ENCODE peak calls at places on chromosomes 12 and 14, in seven cellular contexts. One of them, this sample, is unnamed.

GRCh38 chr14:55505846-55506245 is 65.4 kb upstream of the TBPL2 start:
- DNase-seq in tibial artery: no peak
- DNase-seq in AG09319: no peak
- DNase-seq in B cell: no peak
- DNase-seq in brain microvascular endothelial cell: no peak
- DNase-seq in fibroblast of the aortic adventitia: no peak
- DNase-seq in glutamatergic neuron: no peak
- DNase-seq in this sample: no peak

GRCh38 chr14:92528486-92529100 is 15.0 kb downstream of the RIN3 start:
- DNase-seq in tibial artery: no peak
- DNase-seq in AG09319: no peak
- DNase-seq in B cell: no peak
- DNase-seq in brain microvascular endothelial cell: no peak
- DNase-seq in fibroblast of the aortic adventitia: no peak
- DNase-seq in glutamatergic neuron: no peak
- DNase-seq in this sample: no peak

GRCh38 chr12:77746108-77746507 is 84.6 kb upstream of the NAV3 start:
- DNase-seq in tibial artery: no peak
- DNase-seq in AG09319: no peak
- DNase-seq in B cell: peak
- DNase-seq in brain microvascular endothelial cell: peak
- DNase-seq in fibroblast of the aortic adventitia: peak
- DNase-seq in glutamatergic neuron: no peak
- DNase-seq in this sample: peak

GRCh38 chr12:54369597-54370217 is 5.4 kb upstream of the GPR84 start:
- DNase-seq in tibial artery: no peak
- DNase-seq in AG09319: no peak
- DNase-seq in B cell: no peak
- DNase-seq in brain microvascular endothelial cell: no peak
- DNase-seq in fibroblast of the aortic adventitia: no peak
- DNase-seq in glutamatergic neuron: no peak
- DNase-seq in this sample: no peak

GRCh38 chr14:104425763-104426691 is 153.5 kb upstream of the C14orf180 start:
- DNase-seq in tibial artery: no peak
- DNase-seq in AG09319: no peak
- DNase-seq in B cell: no peak
- DNase-seq in brain microvascular endothelial cell: no peak
- DNase-seq in fibroblast of the aortic adventitia: no peak
- DNase-seq in glutamatergic neuron: no peak
- DNase-seq in this sample: no peak

GRCh38 chr12:76119887-76120286 is 35.4 kb upstream of the NAP1L1 start:
- DNase-seq in tibial artery: no peak
- DNase-seq in AG09319: no peak
- DNase-seq in B cell: no peak
- DNase-seq in brain microvascular endothelial cell: no peak
- DNase-seq in fibroblast of the aortic adventitia: no peak
- DNase-seq in glutamatergic neuron: no peak
- DNase-seq in this sample: no peak

GRCh38 chr12:131177599-131177998 is 223.9 kb downstream of the ADGRD1 start:
- DNase-seq in tibial artery: no peak
- DNase-seq in AG09319: no peak
- DNase-seq in B cell: no peak
- DNase-seq in brain microvascular endothelial cell: no peak
- DNase-seq in fibroblast of the aortic adventitia: no peak
- DNase-seq in glutamatergic neuron: no peak
- DNase-seq in this sample: no peak

GRCh38 chr12:91355150-91356006 is 172.8 kb upstream of the DCN start:
- DNase-seq in tibial artery: peak
- DNase-seq in AG09319: peak
- DNase-seq in B cell: peak
- DNase-seq in brain microvascular endothelial cell: peak
- DNase-seq in fibroblast of the aortic adventitia: peak
- DNase-seq in glutamatergic neuron: peak
- DNase-seq in this sample: peak

GRCh38 chr12:41531147-41531829 is 343.2 kb downstream of the PDZRN4 start:
- DNase-seq in tibial artery: peak
- DNase-seq in AG09319: no peak
- DNase-seq in B cell: no peak
- DNase-seq in brain microvascular endothelial cell: no peak
- DNase-seq in fibroblast of the aortic adventitia: no peak
- DNase-seq in glutamatergic neuron: no peak
- DNase-seq in this sample: no peak

GRCh38 chr14:97710726-97711125 is 913.5 kb downstream of the VRK1 start:
- DNase-seq in tibial artery: no peak
- DNase-seq in AG09319: no peak
- DNase-seq in B cell: no peak
- DNase-seq in brain microvascular endothelial cell: no peak
- DNase-seq in fibroblast of the aortic adventitia: no peak
- DNase-seq in glutamatergic neuron: no peak
- DNase-seq in this sample: no peak

DNA sequence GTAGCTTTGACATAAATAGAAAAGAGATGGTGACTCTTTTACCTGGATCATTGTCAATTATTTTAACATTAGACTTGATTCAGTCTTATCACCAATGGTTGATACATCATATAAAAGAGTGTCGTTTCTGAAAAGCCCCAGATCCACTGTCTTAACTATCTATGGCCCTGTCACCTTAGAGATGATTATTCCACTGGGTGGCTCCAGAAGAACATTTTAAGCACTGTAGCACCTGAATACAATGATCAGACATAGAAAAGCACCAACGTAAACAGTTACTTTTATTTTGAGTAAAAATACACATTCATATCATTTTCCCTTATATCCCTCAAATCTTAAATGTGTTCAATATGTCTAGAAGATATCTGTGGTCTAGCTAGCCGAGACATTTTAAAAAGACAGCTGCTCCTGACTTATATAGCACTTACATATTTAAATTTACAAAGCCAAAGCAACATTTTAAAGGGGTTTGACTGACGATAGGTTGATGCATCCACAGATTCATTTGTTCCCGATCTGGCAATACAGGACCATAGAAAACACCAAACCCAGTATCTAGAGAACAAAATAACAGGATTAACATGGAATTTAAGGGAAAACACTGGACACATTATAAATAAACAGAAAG is 32.9 kb downstream of the TSPAN8 start:
- DNase-seq in tibial artery: no peak
- DNase-seq in AG09319: no peak
- DNase-seq in B cell: no peak
- DNase-seq in brain microvascular endothelial cell: no peak
- DNase-seq in fibroblast of the aortic adventitia: no peak
- DNase-seq in glutamatergic neuron: no peak
- DNase-seq in this sample: no peak
- TF ChIP-seq CTCF in tibial artery: no peak
- TF ChIP-seq CTCF in AG09319: no peak
- TF ChIP-seq CTCF in B cell: no peak
- TF ChIP-seq CTCF in brain microvascular endothelial cell: no peak
- TF ChIP-seq CTCF in fibroblast of the aortic adventitia: no peak
- TF ChIP-seq CTCF in glutamatergic neuron: no peak
- TF ChIP-seq CTCF in this sample: no peak

DNA sequence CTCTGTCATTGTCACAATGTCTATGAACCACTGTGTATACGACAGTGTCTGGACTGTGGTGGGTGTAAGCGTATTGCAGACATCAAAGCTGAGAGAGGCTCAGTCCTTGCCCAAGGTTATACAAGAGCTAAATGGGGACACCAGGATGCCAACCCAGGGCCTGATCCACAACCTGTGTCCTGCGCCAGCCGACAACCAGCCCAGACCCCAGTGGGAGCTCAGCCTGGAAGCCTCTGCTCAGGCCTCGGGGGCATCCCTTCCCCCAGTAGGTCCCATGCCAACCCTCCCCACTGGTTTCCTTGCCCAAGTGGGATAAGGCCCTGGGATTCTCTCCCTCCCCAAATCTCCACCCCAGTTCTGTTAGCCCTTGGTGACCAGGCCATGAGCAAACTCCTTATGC is 54.3 kb downstream of the LTBP2 start:
- DNase-seq in tibial artery: no peak
- DNase-seq in AG09319: no peak
- DNase-seq in B cell: no peak
- DNase-seq in brain microvascular endothelial cell: no peak
- DNase-seq in fibroblast of the aortic adventitia: no peak
- DNase-seq in glutamatergic neuron: no peak
- DNase-seq in this sample: no peak
- TF ChIP-seq CTCF in tibial artery: no peak
- TF ChIP-seq CTCF in AG09319: no peak
- TF ChIP-seq CTCF in B cell: no peak
- TF ChIP-seq CTCF in brain microvascular endothelial cell: no peak
- TF ChIP-seq CTCF in fibroblast of the aortic adventitia: no peak
- TF ChIP-seq CTCF in glutamatergic neuron: no peak
- TF ChIP-seq CTCF in this sample: no peak

GRCh38 chr12:1803736-1804135 is 16.6 kb upstream of the LRTM2 start:
- DNase-seq in tibial artery: no peak
- DNase-seq in AG09319: no peak
- DNase-seq in B cell: no peak
- DNase-seq in brain microvascular endothelial cell: no peak
- DNase-seq in fibroblast of the aortic adventitia: no peak
- DNase-seq in glutamatergic neuron: no peak
- DNase-seq in this sample: no peak
- TF ChIP-seq CTCF in tibial artery: no peak
- TF ChIP-seq CTCF in AG09319: no peak
- TF ChIP-seq CTCF in B cell: no peak
- TF ChIP-seq CTCF in brain microvascular endothelial cell: no peak
- TF ChIP-seq CTCF in fibroblast of the aortic adventitia: no peak
- TF ChIP-seq CTCF in glutamatergic neuron: no peak
- TF ChIP-seq CTCF in this sample: no peak

GRCh38 chr12:71661977-71662522 is 1.6 kb downstream of the ZFC3H1 start:
- DNase-seq in tibial artery: no peak
- DNase-seq in AG09319: peak
- DNase-seq in B cell: no peak
- DNase-seq in brain microvascular endothelial cell: no peak
- DNase-seq in fibroblast of the aortic adventitia: peak
- DNase-seq in glutamatergic neuron: no peak
- DNase-seq in this sample: no peak

GRCh38 chr12:71662861-71663560 is 637 bp downstream of the ZFC3H1 start:
- DNase-seq in tibial artery: peak
- DNase-seq in AG09319: peak
- DNase-seq in B cell: peak
- DNase-seq in brain microvascular endothelial cell: peak
- DNase-seq in fibroblast of the aortic adventitia: peak
- DNase-seq in glutamatergic neuron: peak
- DNase-seq in this sample: peak

GRCh38 chr12:71664411-71665108 is 459 bp downstream of the THAP2 start:
- DNase-seq in tibial artery: no peak
- DNase-seq in AG09319: no peak
- DNase-seq in B cell: no peak
- DNase-seq in brain microvascular endothelial cell: no peak
- DNase-seq in fibroblast of the aortic adventitia: no peak
- DNase-seq in glutamatergic neuron: no peak
- DNase-seq in this sample: no peak

GRCh38 chr12:71665109-71665476 is 992 bp downstream of the THAP2 start:
- DNase-seq in tibial artery: no peak
- DNase-seq in AG09319: no peak
- DNase-seq in B cell: no peak
- DNase-seq in brain microvascular endothelial cell: no peak
- DNase-seq in fibroblast of the aortic adventitia: no peak
- DNase-seq in glutamatergic neuron: no peak
- DNase-seq in this sample: no peak

DNA sequence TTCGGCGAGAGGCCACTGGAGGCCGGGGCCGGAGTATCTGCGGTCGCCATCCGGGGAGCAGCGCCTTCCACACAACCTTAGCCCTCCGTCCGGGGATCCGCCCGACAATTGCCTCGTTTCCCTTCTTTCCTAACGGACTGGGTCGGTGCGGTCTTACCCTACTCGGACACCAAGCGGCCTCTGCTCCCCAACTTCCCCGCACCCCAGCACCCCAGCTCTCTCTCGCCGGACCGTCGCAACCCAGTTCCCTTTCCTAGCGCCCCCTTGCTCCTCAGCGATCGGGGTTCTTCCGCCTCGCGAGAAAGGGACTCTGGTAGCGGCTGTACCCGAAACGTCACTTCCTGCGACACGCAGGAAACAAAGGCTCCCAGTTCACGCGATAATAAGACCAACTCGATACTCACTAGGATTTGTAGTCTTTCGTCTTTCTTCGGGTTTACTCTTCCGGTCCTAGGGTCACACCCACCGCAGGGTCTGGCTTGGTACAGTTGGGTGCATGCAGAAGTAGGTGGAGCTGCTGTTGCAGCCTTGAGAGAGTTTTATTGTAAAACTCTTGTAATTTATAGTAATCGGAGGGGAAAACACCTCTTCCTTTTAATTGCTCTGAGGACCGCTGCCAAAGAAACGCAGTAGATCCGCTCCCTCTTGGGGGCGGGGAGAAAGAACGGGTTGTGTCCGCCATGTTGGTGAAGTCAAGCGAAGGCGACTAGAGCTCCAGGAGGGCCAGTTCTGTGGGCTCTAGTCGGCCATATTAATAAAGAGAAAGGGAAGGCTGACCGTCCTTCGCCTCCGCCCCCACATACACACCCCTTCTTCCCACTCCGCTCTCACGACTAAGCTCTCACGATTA is at the start of the genes THAP2 and ZFC3H1:
- DNase-seq in tibial artery: peak
- DNase-seq in AG09319: peak
- DNase-seq in B cell: peak
- DNase-seq in brain microvascular endothelial cell: peak
- DNase-seq in fibroblast of the aortic adventitia: peak
- DNase-seq in glutamatergic neuron: peak
- DNase-seq in this sample: peak
- TF ChIP-seq CTCF in tibial artery: no peak
- TF ChIP-seq CTCF in AG09319: peak
- TF ChIP-seq CTCF in B cell: peak
- TF ChIP-seq CTCF in brain microvascular endothelial cell: peak
- TF ChIP-seq CTCF in fibroblast of the aortic adventitia: peak
- TF ChIP-seq CTCF in glutamatergic neuron: no peak
- TF ChIP-seq CTCF in this sample: no peak

DNA sequence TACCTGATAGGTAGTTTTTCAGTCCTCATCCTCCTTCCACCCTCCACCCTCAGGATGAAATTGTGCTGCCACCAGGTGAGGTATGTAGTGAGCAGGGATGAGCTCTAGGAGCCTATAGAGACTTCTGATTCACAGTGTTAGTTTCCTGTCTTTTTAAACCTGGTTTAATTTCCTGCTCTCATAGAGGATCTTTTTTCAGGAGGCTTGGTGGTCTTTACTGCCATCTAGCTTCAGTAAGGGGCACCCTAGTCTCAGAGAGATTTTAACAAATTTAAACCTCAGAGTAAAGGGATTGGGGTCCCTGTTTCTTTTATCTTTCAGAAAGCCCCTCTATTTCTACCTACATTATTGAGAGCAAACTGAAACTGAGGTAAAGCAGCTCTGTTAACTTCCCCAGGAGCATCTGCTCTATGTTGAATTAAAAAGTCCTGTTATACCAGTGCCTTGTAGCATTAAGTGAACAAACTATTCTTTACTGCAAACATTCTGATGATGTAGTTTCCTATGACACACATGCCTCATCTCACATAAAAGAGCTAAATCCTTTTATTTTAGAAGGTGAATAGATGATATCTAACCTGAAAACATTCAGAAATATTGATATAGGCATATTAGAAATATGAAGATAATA is 172.2 kb upstream of the DDHD1 start:
- DNase-seq in tibial artery: no peak
- DNase-seq in AG09319: no peak
- DNase-seq in B cell: no peak
- DNase-seq in brain microvascular endothelial cell: no peak
- DNase-seq in fibroblast of the aortic adventitia: peak
- DNase-seq in glutamatergic neuron: no peak
- DNase-seq in this sample: peak
- TF ChIP-seq CTCF in tibial artery: no peak
- TF ChIP-seq CTCF in AG09319: peak
- TF ChIP-seq CTCF in B cell: no peak
- TF ChIP-seq CTCF in brain microvascular endothelial cell: peak
- TF ChIP-seq CTCF in fibroblast of the aortic adventitia: peak
- TF ChIP-seq CTCF in glutamatergic neuron: no peak
- TF ChIP-seq CTCF in this sample: peak

GRCh38 chr12:7642876-7643309 is 22.8 kb downstream of the APOBEC1 start:
- DNase-seq in tibial artery: no peak
- DNase-seq in AG09319: no peak
- DNase-seq in B cell: peak
- DNase-seq in brain microvascular endothelial cell: no peak
- DNase-seq in fibroblast of the aortic adventitia: peak
- DNase-seq in glutamatergic neuron: no peak
- DNase-seq in this sample: no peak
- TF ChIP-seq CTCF in tibial artery: no peak
- TF ChIP-seq CTCF in AG09319: peak
- TF ChIP-seq CTCF in B cell: no peak
- TF ChIP-seq CTCF in brain microvascular endothelial cell: peak
- TF ChIP-seq CTCF in fibroblast of the aortic adventitia: peak
- TF ChIP-seq CTCF in glutamatergic neuron: peak
- TF ChIP-seq CTCF in this sample: peak